ENCODE peak calls at places on chromosomes 13 and 19, in five cellular contexts. K, I, N, A and H are unnamed samples.

GRCh38 chr19:50486823-50487515 is 10.3 kb upstream of the GARIN5A start:
- DNase-seq in K (no peak), I (peak; percentile 28), N (peak; percentile 30), A (no peak), H (no peak)

GRCh38 chr13:82772802-82773201 is 1109.5 kb downstream of the SLITRK1 start:
- DNase-seq in K (no peak), I (no peak), N (no peak), A (no peak), H (no peak)

GRCh38 chr13:29161653-29162052 is 341.5 kb downstream of the MTUS2 start:
- DNase-seq in K (no peak), I (no peak), N (no peak), A (no peak), H (no peak)

GRCh38 chr19:38773469-38774177 is at the start of gene LGALS7:
- DNase-seq in K (no peak), I (no peak), N (no peak), A (no peak), H (no peak)

GRCh38 chr13:90107658-90108057 is 1239.8 kb upstream of the MIR17HG start:
- DNase-seq in K (peak; percentile 19), I (no peak), N (no peak), A (no peak), H (no peak)

GRCh38 chr13:31697290-31697689 is 42.0 kb upstream of the RXFP2 start:
- DNase-seq in K (peak; percentile 33), I (no peak), N (no peak), A (no peak), H (no peak)

GRCh38 chr13:98199480-98199879 is 22.4 kb upstream of the RNF113B start:
- DNase-seq in K (no peak), I (no peak), N (no peak), A (no peak), H (no peak)

GRCh38 chr19:10289167-10289835 is 451 bp upstream of the ICAM5 start:
- DNase-seq in K (no peak), I (peak; percentile 46), N (no peak), A (peak; percentile 70), H (peak; percentile 72)

GRCh38 chr19:2602391-2603181 is 99.9 kb downstream of the GNG7 start:
- DNase-seq in K (no peak), I (no peak), N (no peak), A (no peak), H (no peak)

GRCh38 chr13:73450583-73450982 is 391.8 kb downstream of the KLF5 start:
- DNase-seq in K (no peak), I (no peak), N (no peak), A (no peak), H (no peak)

GRCh38 chr13:91247768-91248167 is 99.7 kb upstream of the MIR17HG start:
- DNase-seq in K (no peak), I (no peak), N (no peak), A (no peak), H (no peak)

GRCh38 chr19:10452726-10453620 is 32.6 kb downstream of the PDE4A start:
- DNase-seq in K (no peak), I (no peak), N (no peak), A (no peak), H (no peak)

GRCh38 chr13:22285867-22286632 is 615.2 kb downstream of the FGF9 start:
- DNase-seq in K (no peak), I (no peak), N (no peak), A (no peak), H (no peak)

GRCh38 chr13:93539914-93540313 is 313.3 kb downstream of the GPC6 start:
- DNase-seq in K (no peak), I (no peak), N (no peak), A (no peak), H (no peak)

GRCh38 chr13:37068962-37069361 is 9.5 kb upstream of the SUPT20H start:
- DNase-seq in K (peak; percentile 8), I (no peak), N (no peak), A (no peak), H (no peak)

GRCh38 chr13:113410472-113411201 is 42.7 kb downstream of the ADPRHL1 start:
- DNase-seq in K (peak; percentile 98), I (no peak), N (no peak), A (no peak), H (no peak)

GRCh38 chr13:84121456-84121855 is 239.2 kb upstream of the SLITRK1 start:
- DNase-seq in K (no peak), I (no peak), N (no peak), A (no peak), H (peak; percentile 54)

GRCh38 chr13:45374917-45375316 is 33.9 kb upstream of the TPT1 start:
- DNase-seq in K (no peak), I (no peak), N (no peak), A (no peak), H (no peak)

GRCh38 chr19:54203151-54203611 is 2.5 kb downstream of the RPS9 start:
- DNase-seq in K (peak; percentile 86), I (no peak), N (no peak), A (no peak), H (no peak)

GRCh38 chr19:54168174-54168917 is 4.6 kb downstream of the TMC4 start:
- DNase-seq in K (peak; percentile 56), I (peak; percentile 82), N (peak; percentile 93), A (peak; percentile 87), H (peak; percentile 86)

GRCh38 chr19:6250909-6251308 is 28.9 kb downstream of the MLLT1 start:
- DNase-seq in K (no peak), I (no peak), N (no peak), A (no peak), H (no peak)

GRCh38 chr13:41746259-41746658 is 214.7 kb downstream of the VWA8 start:
- DNase-seq in K (peak; percentile 30), I (no peak), N (no peak), A (no peak), H (no peak)

GRCh38 chr19:20315543-20315942 is 148.5 kb downstream of the ZNF486 start:
- DNase-seq in K (no peak), I (no peak), N (no peak), A (no peak), H (peak; percentile 53)

GRCh38 chr13:78602561-78603239 is 652 bp downstream of the POU4F1 start:
- DNase-seq in K (no peak), I (no peak), N (no peak), A (peak; percentile 47), H (no peak)

GRCh38 chr19:6570754-6571153 is 20.2 kb downstream of the CD70 start:
- DNase-seq in K (no peak), I (no peak), N (no peak), A (no peak), H (no peak)

GRCh38 chr19:12345197-12345596 is 11.8 kb upstream of the ZNF563 start:
- DNase-seq in K (no peak), I (no peak), N (no peak), A (no peak), H (no peak)

GRCh38 chr13:41649659-41650058 is 192.3 kb downstream of the RGCC start:
- DNase-seq in K (no peak), I (no peak), N (no peak), A (no peak), H (no peak)

GRCh38 chr19:39032164-39032918 is at the start of gene FBXO27:
- DNase-seq in K (no peak), I (no peak), N (no peak), A (peak; percentile 26), H (no peak)

GRCh38 chr19:40928859-40929258 is 46.8 kb upstream of the CYP2A7 start:
- DNase-seq in K (no peak), I (no peak), N (no peak), A (no peak), H (no peak)